ENCODE peak calls at places on chromosomes 12 and 14, in ten cellular contexts. One of them, this sample, is unnamed.

GRCh38 chr12:57128519-57129247 is 400 bp downstream of the LRP1 start:
- DNase-seq in K562: no peak
- DNase-seq in A549: no peak
- DNase-seq in suprapubic skin: no peak
- DNase-seq in ascending aorta: no peak
- DNase-seq in neuronal stem cell: no peak
- DNase-seq in CD8-positive, alpha-beta memory T cell: no peak
- DNase-seq in BE2C: no peak
- DNase-seq in effector memory CD4-positive, alpha-beta T cell: no peak
- DNase-seq in upper lobe of right lung: no peak
- DNase-seq in this sample: no peak

GRCh38 chr14:73728106-73729014 is 14.2 kb upstream of the PNMA1 start:
- DNase-seq in K562: peak; percentile 75
- DNase-seq in A549: peak; percentile 78
- DNase-seq in suprapubic skin: no peak
- DNase-seq in ascending aorta: peak; percentile 91
- DNase-seq in neuronal stem cell: peak; percentile 81
- DNase-seq in CD8-positive, alpha-beta memory T cell: peak; percentile 76
- DNase-seq in BE2C: peak; percentile 87
- DNase-seq in effector memory CD4-positive, alpha-beta T cell: peak; percentile 67
- DNase-seq in upper lobe of right lung: peak; percentile 87
- DNase-seq in this sample: peak; percentile 93

GRCh38 chr14:37623552-37623951 is 28.1 kb downstream of the TTC6 start:
- DNase-seq in K562: no peak
- DNase-seq in A549: peak; percentile 45
- DNase-seq in suprapubic skin: no peak
- DNase-seq in ascending aorta: no peak
- DNase-seq in neuronal stem cell: no peak
- DNase-seq in CD8-positive, alpha-beta memory T cell: no peak
- DNase-seq in BE2C: no peak
- DNase-seq in effector memory CD4-positive, alpha-beta T cell: no peak
- DNase-seq in upper lobe of right lung: no peak
- DNase-seq in this sample: no peak

GRCh38 chr14:78767436-78767835 is 597.3 kb downstream of the NRXN3 start:
- DNase-seq in K562: no peak
- DNase-seq in A549: no peak
- DNase-seq in suprapubic skin: no peak
- DNase-seq in ascending aorta: no peak
- DNase-seq in neuronal stem cell: no peak
- DNase-seq in CD8-positive, alpha-beta memory T cell: no peak
- DNase-seq in BE2C: no peak
- DNase-seq in effector memory CD4-positive, alpha-beta T cell: no peak
- DNase-seq in upper lobe of right lung: no peak
- DNase-seq in this sample: no peak

GRCh38 chr14:60356921-60357550 is 108.0 kb downstream of the PPM1A start:
- DNase-seq in K562: no peak
- DNase-seq in A549: no peak
- DNase-seq in suprapubic skin: no peak
- DNase-seq in ascending aorta: no peak
- DNase-seq in neuronal stem cell: peak; percentile 71
- DNase-seq in CD8-positive, alpha-beta memory T cell: no peak
- DNase-seq in BE2C: peak; percentile 66
- DNase-seq in effector memory CD4-positive, alpha-beta T cell: no peak
- DNase-seq in upper lobe of right lung: no peak
- DNase-seq in this sample: no peak

GRCh38 chr14:99921431-99921830 is 128.2 kb downstream of the EML1 start:
- DNase-seq in K562: no peak
- DNase-seq in A549: no peak
- DNase-seq in suprapubic skin: peak; percentile 38
- DNase-seq in ascending aorta: no peak
- DNase-seq in neuronal stem cell: no peak
- DNase-seq in CD8-positive, alpha-beta memory T cell: no peak
- DNase-seq in BE2C: no peak
- DNase-seq in effector memory CD4-positive, alpha-beta T cell: no peak
- DNase-seq in upper lobe of right lung: no peak
- DNase-seq in this sample: no peak

GRCh38 chr14:99597911-99598600 is 6.0 kb downstream of the CCDC85C start:
- DNase-seq in K562: no peak
- DNase-seq in A549: no peak
- DNase-seq in suprapubic skin: no peak
- DNase-seq in ascending aorta: no peak
- DNase-seq in neuronal stem cell: no peak
- DNase-seq in CD8-positive, alpha-beta memory T cell: no peak
- DNase-seq in BE2C: no peak
- DNase-seq in effector memory CD4-positive, alpha-beta T cell: no peak
- DNase-seq in upper lobe of right lung: no peak
- DNase-seq in this sample: no peak

GRCh38 chr12:95642583-95642982 is 91.3 kb upstream of the USP44 start:
- DNase-seq in K562: no peak
- DNase-seq in A549: peak; percentile 32
- DNase-seq in suprapubic skin: no peak
- DNase-seq in ascending aorta: no peak
- DNase-seq in neuronal stem cell: no peak
- DNase-seq in CD8-positive, alpha-beta memory T cell: no peak
- DNase-seq in BE2C: peak; percentile 28
- DNase-seq in effector memory CD4-positive, alpha-beta T cell: no peak
- DNase-seq in upper lobe of right lung: no peak
- DNase-seq in this sample: peak; percentile 38

GRCh38 chr12:94839347-94839746 is 164.2 kb downstream of the NDUFA12 start:
- DNase-seq in K562: no peak
- DNase-seq in A549: no peak
- DNase-seq in suprapubic skin: no peak
- DNase-seq in ascending aorta: no peak
- DNase-seq in neuronal stem cell: no peak
- DNase-seq in CD8-positive, alpha-beta memory T cell: no peak
- DNase-seq in BE2C: no peak
- DNase-seq in effector memory CD4-positive, alpha-beta T cell: no peak
- DNase-seq in upper lobe of right lung: no peak
- DNase-seq in this sample: no peak

GRCh38 chr12:32003654-32004053 is 44.4 kb downstream of the RESF1 start:
- DNase-seq in K562: no peak
- DNase-seq in A549: no peak
- DNase-seq in suprapubic skin: no peak
- DNase-seq in ascending aorta: no peak
- DNase-seq in neuronal stem cell: no peak
- DNase-seq in CD8-positive, alpha-beta memory T cell: no peak
- DNase-seq in BE2C: no peak
- DNase-seq in effector memory CD4-positive, alpha-beta T cell: no peak
- DNase-seq in upper lobe of right lung: no peak
- DNase-seq in this sample: no peak

GRCh38 chr12:47783024-47783755 is 10.2 kb downstream of the SLC48A1 start:
- DNase-seq in K562: no peak
- DNase-seq in A549: no peak
- DNase-seq in suprapubic skin: no peak
- DNase-seq in ascending aorta: no peak
- DNase-seq in neuronal stem cell: no peak
- DNase-seq in CD8-positive, alpha-beta memory T cell: no peak
- DNase-seq in BE2C: no peak
- DNase-seq in effector memory CD4-positive, alpha-beta T cell: no peak
- DNase-seq in upper lobe of right lung: no peak
- DNase-seq in this sample: no peak

GRCh38 chr12:94832780-94833760 is 170.4 kb downstream of the NDUFA12 start:
- DNase-seq in K562: no peak
- DNase-seq in A549: no peak
- DNase-seq in suprapubic skin: no peak
- DNase-seq in ascending aorta: no peak
- DNase-seq in neuronal stem cell: peak; percentile 44
- DNase-seq in CD8-positive, alpha-beta memory T cell: no peak
- DNase-seq in BE2C: peak; percentile 54
- DNase-seq in effector memory CD4-positive, alpha-beta T cell: no peak
- DNase-seq in upper lobe of right lung: no peak
- DNase-seq in this sample: no peak

GRCh38 chr12:57171668-57172067 is 24.2 kb upstream of the LRP1-AS start:
- DNase-seq in K562: no peak
- DNase-seq in A549: no peak
- DNase-seq in suprapubic skin: no peak
- DNase-seq in ascending aorta: no peak
- DNase-seq in neuronal stem cell: no peak
- DNase-seq in CD8-positive, alpha-beta memory T cell: no peak
- DNase-seq in BE2C: no peak
- DNase-seq in effector memory CD4-positive, alpha-beta T cell: no peak
- DNase-seq in upper lobe of right lung: no peak
- DNase-seq in this sample: no peak

GRCh38 chr12:121992059-121992879 is 29.4 kb upstream of the BCL7A start:
- DNase-seq in K562: no peak
- DNase-seq in A549: peak; percentile 91
- DNase-seq in suprapubic skin: no peak
- DNase-seq in ascending aorta: no peak
- DNase-seq in neuronal stem cell: no peak
- DNase-seq in CD8-positive, alpha-beta memory T cell: peak; percentile 12
- DNase-seq in BE2C: no peak
- DNase-seq in effector memory CD4-positive, alpha-beta T cell: no peak
- DNase-seq in upper lobe of right lung: peak; percentile 73
- DNase-seq in this sample: no peak

GRCh38 chr12:132582058-132582420 is 28.3 kb downstream of the LRCOL1 start:
- DNase-seq in K562: no peak
- DNase-seq in A549: no peak
- DNase-seq in suprapubic skin: no peak
- DNase-seq in ascending aorta: no peak
- DNase-seq in neuronal stem cell: no peak
- DNase-seq in CD8-positive, alpha-beta memory T cell: no peak
- DNase-seq in BE2C: no peak
- DNase-seq in effector memory CD4-positive, alpha-beta T cell: no peak
- DNase-seq in upper lobe of right lung: no peak
- DNase-seq in this sample: no peak

GRCh38 chr12:132583311-132583710 is 27.1 kb downstream of the LRCOL1 start:
- DNase-seq in K562: no peak
- DNase-seq in A549: no peak
- DNase-seq in suprapubic skin: no peak
- DNase-seq in ascending aorta: no peak
- DNase-seq in neuronal stem cell: no peak
- DNase-seq in CD8-positive, alpha-beta memory T cell: no peak
- DNase-seq in BE2C: no peak
- DNase-seq in effector memory CD4-positive, alpha-beta T cell: no peak
- DNase-seq in upper lobe of right lung: no peak
- DNase-seq in this sample: no peak

GRCh38 chr12:132583736-132584135 is 26.6 kb downstream of the LRCOL1 start:
- DNase-seq in K562: no peak
- DNase-seq in A549: no peak
- DNase-seq in suprapubic skin: no peak
- DNase-seq in ascending aorta: no peak
- DNase-seq in neuronal stem cell: no peak
- DNase-seq in CD8-positive, alpha-beta memory T cell: no peak
- DNase-seq in BE2C: no peak
- DNase-seq in effector memory CD4-positive, alpha-beta T cell: no peak
- DNase-seq in upper lobe of right lung: no peak
- DNase-seq in this sample: no peak

GRCh38 chr12:132581348-132582057 is 28.9 kb downstream of the LRCOL1 start:
- DNase-seq in K562: no peak
- DNase-seq in A549: no peak
- DNase-seq in suprapubic skin: no peak
- DNase-seq in ascending aorta: no peak
- DNase-seq in neuronal stem cell: no peak
- DNase-seq in CD8-positive, alpha-beta memory T cell: no peak
- DNase-seq in BE2C: no peak
- DNase-seq in effector memory CD4-positive, alpha-beta T cell: no peak
- DNase-seq in upper lobe of right lung: no peak
- DNase-seq in this sample: no peak

GRCh38 chr12:132582582-132583279 is 27.7 kb downstream of the LRCOL1 start:
- DNase-seq in K562: no peak
- DNase-seq in A549: no peak
- DNase-seq in suprapubic skin: no peak
- DNase-seq in ascending aorta: no peak
- DNase-seq in neuronal stem cell: no peak
- DNase-seq in CD8-positive, alpha-beta memory T cell: no peak
- DNase-seq in BE2C: no peak
- DNase-seq in effector memory CD4-positive, alpha-beta T cell: no peak
- DNase-seq in upper lobe of right lung: no peak
- DNase-seq in this sample: no peak
- H3K4me3 ChIP-seq in K562: no peak overlapping the region
- H3K4me3 ChIP-seq in A549: no peak overlapping the region
- H3K4me3 ChIP-seq in suprapubic skin: no peak overlapping the region
- H3K4me3 ChIP-seq in ascending aorta: no peak overlapping the region
- H3K4me3 ChIP-seq in neuronal stem cell: no peak overlapping the region
- H3K4me3 ChIP-seq in CD8-positive, alpha-beta memory T cell: no peak overlapping the region
- H3K4me3 ChIP-seq in BE2C: no peak overlapping the region
- H3K4me3 ChIP-seq in effector memory CD4-positive, alpha-beta T cell: no peak overlapping the region
- H3K4me3 ChIP-seq in upper lobe of right lung: peak overlapping the region; percentile 23
- H3K4me3 ChIP-seq in this sample: peak overlapping the region; percentile 1

GRCh38 chr12:54028324-54029201 is at the start of gene HOXC6:
- DNase-seq in K562: peak; percentile 74
- DNase-seq in A549: peak; percentile 53
- DNase-seq in suprapubic skin: no peak
- DNase-seq in ascending aorta: no peak
- DNase-seq in neuronal stem cell: no peak
- DNase-seq in CD8-positive, alpha-beta memory T cell: no peak
- DNase-seq in BE2C: peak; percentile 72
- DNase-seq in effector memory CD4-positive, alpha-beta T cell: no peak
- DNase-seq in upper lobe of right lung: no peak
- DNase-seq in this sample: peak; percentile 38
- H3K4me3 ChIP-seq in K562: peak within 1 kb of the TSS; percentile 32
- H3K4me3 ChIP-seq in A549: peak within 1 kb of the TSS; percentile 52
- H3K4me3 ChIP-seq in suprapubic skin: peak within 1 kb of the TSS; percentile 49
- H3K4me3 ChIP-seq in ascending aorta: peak within 1 kb of the TSS; percentile 43
- H3K4me3 ChIP-seq in neuronal stem cell: no peak within 1 kb of the TSS
- H3K4me3 ChIP-seq in CD8-positive, alpha-beta memory T cell: no peak within 1 kb of the TSS
- H3K4me3 ChIP-seq in BE2C: peak within 1 kb of the TSS; percentile 83
- H3K4me3 ChIP-seq in effector memory CD4-positive, alpha-beta T cell: no peak within 1 kb of the TSS
- H3K4me3 ChIP-seq in upper lobe of right lung: peak within 1 kb of the TSS; percentile 36
- H3K4me3 ChIP-seq in this sample: peak within 1 kb of the TSS; percentile 6

DNA sequence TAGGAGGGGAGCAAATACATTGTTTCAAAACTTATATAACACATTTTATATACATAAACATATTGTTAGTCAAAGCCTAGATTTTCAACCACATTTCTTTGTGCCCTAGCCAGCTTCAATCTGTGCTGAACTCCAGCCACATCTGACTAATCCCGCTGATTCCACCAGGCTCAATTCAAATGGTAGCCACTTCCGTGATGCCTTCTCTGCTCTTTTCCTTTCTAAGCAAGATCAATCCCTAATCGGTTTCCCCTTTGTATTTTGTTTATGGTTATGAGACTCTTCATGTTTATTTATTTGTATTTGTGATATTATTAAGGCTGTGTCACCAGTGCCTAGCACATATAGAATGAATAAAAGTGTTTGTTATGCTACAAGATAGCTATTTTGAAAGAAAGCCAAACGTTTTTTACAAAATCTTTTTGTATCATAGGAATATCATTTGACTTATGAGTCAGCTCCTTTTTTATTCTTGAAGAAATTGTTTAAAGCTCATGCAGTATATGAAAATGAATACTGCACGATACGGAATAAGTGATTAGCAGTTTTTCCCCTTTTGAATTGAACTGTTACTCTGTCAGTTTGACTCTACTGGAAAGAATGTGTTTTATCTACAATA is 110.2 kb downstream of the PLEKHA5 start:
- DNase-seq in K562: no peak
- DNase-seq in A549: no peak
- DNase-seq in suprapubic skin: no peak
- DNase-seq in ascending aorta: no peak
- DNase-seq in neuronal stem cell: no peak
- DNase-seq in CD8-positive, alpha-beta memory T cell: no peak
- DNase-seq in BE2C: no peak
- DNase-seq in effector memory CD4-positive, alpha-beta T cell: no peak
- DNase-seq in upper lobe of right lung: no peak
- DNase-seq in this sample: no peak
- H3K4me3 ChIP-seq in K562: no peak overlapping the region
- H3K4me3 ChIP-seq in A549: no peak overlapping the region
- H3K4me3 ChIP-seq in suprapubic skin: no peak overlapping the region
- H3K4me3 ChIP-seq in ascending aorta: no peak overlapping the region
- H3K4me3 ChIP-seq in neuronal stem cell: no peak overlapping the region
- H3K4me3 ChIP-seq in CD8-positive, alpha-beta memory T cell: no peak overlapping the region
- H3K4me3 ChIP-seq in BE2C: no peak overlapping the region
- H3K4me3 ChIP-seq in effector memory CD4-positive, alpha-beta T cell: no peak overlapping the region
- H3K4me3 ChIP-seq in upper lobe of right lung: no peak overlapping the region
- H3K4me3 ChIP-seq in this sample: no peak overlapping the region

GRCh38 chr12:49748800-49749199 is 7.4 kb downstream of the TMBIM6 start:
- DNase-seq in K562: no peak
- DNase-seq in A549: no peak
- DNase-seq in suprapubic skin: no peak
- DNase-seq in ascending aorta: no peak
- DNase-seq in neuronal stem cell: no peak
- DNase-seq in CD8-positive, alpha-beta memory T cell: no peak
- DNase-seq in BE2C: no peak
- DNase-seq in effector memory CD4-positive, alpha-beta T cell: no peak
- DNase-seq in upper lobe of right lung: no peak
- DNase-seq in this sample: no peak
- H3K4me3 ChIP-seq in K562: no peak overlapping the region
- H3K4me3 ChIP-seq in A549: no peak overlapping the region
- H3K4me3 ChIP-seq in suprapubic skin: no peak overlapping the region
- H3K4me3 ChIP-seq in ascending aorta: no peak overlapping the region
- H3K4me3 ChIP-seq in neuronal stem cell: no peak overlapping the region
- H3K4me3 ChIP-seq in CD8-positive, alpha-beta memory T cell: no peak overlapping the region
- H3K4me3 ChIP-seq in BE2C: no peak overlapping the region
- H3K4me3 ChIP-seq in effector memory CD4-positive, alpha-beta T cell: no peak overlapping the region
- H3K4me3 ChIP-seq in upper lobe of right lung: no peak overlapping the region
- H3K4me3 ChIP-seq in this sample: no peak overlapping the region